ENCODE peak calls at places on chromosome 14, in ten cellular contexts. N is A549; O is GM20000; P is AG10803; D is heart right ventricle; U is glutamatergic neuron; C is CD4-positive, alpha-beta T cell; W is cardiac muscle cell; K is H9; B is fibroblast of lung. V is an unnamed sample.

GRCh38 chr14:49220492-49220891 is 365.7 kb downstream of the RPS29 start:
- DNase-seq in N (no peak), O (no peak), P (no peak), D (no peak), U (no peak), C (no peak), W (no peak), K (no peak), B (no peak), V (no peak)

GRCh38 chr14:60775296-60775695 is 40.7 kb downstream of the MNAT1 start:
- DNase-seq in N (no peak), O (no peak), P (peak), D (no peak), U (no peak), C (no peak), W (peak), K (no peak), B (peak), V (no peak)

GRCh38 chr14:94161087-94161486 is 13.0 kb upstream of the PPP4R4 start:
- DNase-seq in N (no peak), O (no peak), P (no peak), D (no peak), U (no peak), C (no peak), W (no peak), K (no peak), B (no peak), V (no peak)

GRCh38 chr14:106665814-106666213 is 1139.4 kb downstream of the TMEM121 start:
- DNase-seq in N (no peak), O (no peak), P (no peak), D (no peak), U (no peak), C (no peak), W (no peak), K (no peak), B (no peak), V (no peak)

GRCh38 chr14:72383869-72384268 is 451.6 kb downstream of the RGS6 start:
- DNase-seq in N (no peak), O (no peak), P (no peak), D (no peak), U (no peak), C (no peak), W (no peak), K (no peak), B (no peak), V (no peak)

GRCh38 chr14:69605761-69606160 is 5.6 kb upstream of the SUSD6 start:
- DNase-seq in N (no peak), O (no peak), P (no peak), D (no peak), U (no peak), C (no peak), W (no peak), K (no peak), B (no peak), V (no peak)

GRCh38 chr14:20302042-20302761 is 3.5 kb downstream of the TTC5 start:
- DNase-seq in N (no peak), O (no peak), P (peak), D (no peak), U (no peak), C (no peak), W (peak), K (no peak), B (no peak), V (no peak)

GRCh38 chr14:20652996-20653975 is 11.8 kb upstream of the OR6S1 start:
- DNase-seq in N (peak), O (no peak), P (peak), D (no peak), U (peak), C (no peak), W (peak), K (peak), B (peak), V (no peak)

GRCh38 chr14:68386950-68387779 is 405.7 kb downstream of the ZFP36L1 start:
- DNase-seq in N (no peak), O (no peak), P (peak), D (no peak), U (no peak), C (no peak), W (peak), K (no peak), B (peak), V (no peak)

GRCh38 chr14:68734231-68734732 is 58.6 kb downstream of the ZFP36L1 start:
- DNase-seq in N (no peak), O (peak), P (no peak), D (no peak), U (no peak), C (peak), W (no peak), K (no peak), B (no peak), V (no peak)

GRCh38 chr14:73785336-73785833 is 66.2 kb upstream of the PTGR2 start:
- DNase-seq in N (no peak), O (no peak), P (peak), D (no peak), U (no peak), C (no peak), W (peak), K (peak), B (peak), V (no peak)

GRCh38 chr14:87698496-87698895 is 294.5 kb downstream of the GALC start:
- DNase-seq in N (no peak), O (no peak), P (no peak), D (no peak), U (no peak), C (no peak), W (no peak), K (no peak), B (no peak), V (no peak)

GRCh38 chr14:68501621-68502052 is 291.2 kb downstream of the ZFP36L1 start:
- DNase-seq in N (no peak), O (no peak), P (no peak), D (peak), U (no peak), C (no peak), W (peak), K (no peak), B (no peak), V (no peak)

GRCh38 chr14:56100556-56100955 is 17.7 kb upstream of the PELI2 start:
- DNase-seq in N (no peak), O (no peak), P (peak), D (no peak), U (no peak), C (no peak), W (no peak), K (no peak), B (no peak), V (no peak)

GRCh38 chr14:72683787-72684186 is 210.1 kb downstream of the DPF3 start:
- DNase-seq in N (no peak), O (no peak), P (no peak), D (no peak), U (no peak), C (no peak), W (no peak), K (no peak), B (no peak), V (no peak)

GRCh38 chr14:83255015-83255726 is 1721.5 kb upstream of the SEL1L start:
- DNase-seq in N (no peak), O (no peak), P (no peak), D (no peak), U (no peak), C (no peak), W (no peak), K (no peak), B (no peak), V (no peak)

GRCh38 chr14:91367173-91368171 is 50.1 kb downstream of the CCDC88C start:
- DNase-seq in N (no peak), O (peak), P (no peak), D (no peak), U (no peak), C (peak), W (peak), K (no peak), B (peak), V (no peak)

GRCh38 chr14:72787841-72788240 is 106.1 kb downstream of the DPF3 start:
- DNase-seq in N (no peak), O (no peak), P (no peak), D (no peak), U (no peak), C (no peak), W (no peak), K (no peak), B (no peak), V (no peak)

GRCh38 chr14:65287264-65288131 is 125.0 kb upstream of the FUT8 start:
- DNase-seq in N (no peak), O (peak), P (no peak), D (no peak), U (no peak), C (peak), W (no peak), K (peak), B (no peak), V (no peak)

GRCh38 chr14:37901978-37902377 is 305.7 kb upstream of the SSTR1 start:
- DNase-seq in N (no peak), O (no peak), P (peak), D (peak), U (no peak), C (no peak), W (no peak), K (peak), B (peak), V (no peak)

GRCh38 chr14:73935666-73936065 is 14.2 kb downstream of the FAM161B start:
- DNase-seq in N (peak), O (no peak), P (no peak), D (no peak), U (no peak), C (no peak), W (peak), K (no peak), B (peak), V (no peak)

GRCh38 chr14:105733081-105734065 is 207.0 kb downstream of the TMEM121 start:
- DNase-seq in N (no peak), O (peak), P (no peak), D (no peak), U (no peak), C (no peak), W (no peak), K (no peak), B (no peak), V (peak)

GRCh38 chr14:26276757-26277156 is 321.1 kb downstream of the NOVA1 start:
- DNase-seq in N (no peak), O (no peak), P (no peak), D (no peak), U (peak), C (no peak), W (no peak), K (peak), B (no peak), V (no peak)

GRCh38 chr14:54105406-54105805 is 148.8 kb upstream of the BMP4 start:
- DNase-seq in N (no peak), O (no peak), P (no peak), D (no peak), U (no peak), C (no peak), W (no peak), K (no peak), B (no peak), V (no peak)

GRCh38 chr14:87967496-87967895 is 25.5 kb downstream of the GALC start:
- DNase-seq in N (no peak), O (no peak), P (no peak), D (no peak), U (no peak), C (no peak), W (no peak), K (no peak), B (peak), V (no peak)

GRCh38 chr14:68676511-68676943 is 116.3 kb downstream of the ZFP36L1 start:
- DNase-seq in N (no peak), O (no peak), P (no peak), D (no peak), U (no peak), C (no peak), W (no peak), K (no peak), B (no peak), V (no peak)

GRCh38 chr14:26526132-26526531 is 71.7 kb downstream of the NOVA1 start:
- DNase-seq in N (no peak), O (no peak), P (peak), D (no peak), U (no peak), C (no peak), W (no peak), K (no peak), B (peak), V (no peak)

DNA sequence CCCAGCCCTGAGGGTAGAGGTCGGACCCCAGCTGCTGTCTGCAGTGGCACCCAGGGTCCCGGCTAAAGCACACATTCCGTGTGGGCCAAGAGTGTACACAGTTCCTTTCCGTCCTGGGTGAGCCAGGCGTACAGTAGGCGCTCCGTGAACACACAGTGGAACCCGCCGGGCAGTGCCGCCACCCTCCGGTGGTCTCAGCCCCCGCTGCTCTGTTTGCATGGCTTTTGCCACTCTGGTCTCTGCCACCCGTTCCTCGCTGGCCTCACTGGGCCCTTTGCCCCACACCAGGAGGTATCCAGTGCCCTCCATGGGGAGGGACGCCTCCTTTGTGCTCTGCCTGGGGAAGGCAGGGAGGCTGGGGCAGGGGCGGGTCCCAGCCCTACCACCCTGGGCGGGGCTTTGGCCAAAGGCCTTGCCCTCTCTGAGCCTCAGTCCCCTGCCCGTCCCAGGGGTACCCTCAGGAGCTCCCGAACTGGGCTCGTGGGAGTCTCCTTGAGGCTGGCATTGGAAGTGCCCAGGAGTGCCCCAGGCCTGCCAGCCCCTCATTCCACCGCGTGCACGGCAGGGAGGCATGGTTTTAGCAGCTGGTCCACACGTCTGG is 13.0 kb downstream of the TRMT61A start:
- DNase-seq in N (no peak), O (no peak), P (no peak), D (peak), U (peak), C (no peak), W (no peak), K (no peak), B (no peak), V (no peak)
- TF ChIP-seq CTCF in N (no peak), O (no peak), P (peak), D (no peak), U (peak), C (no peak), W (no peak), K (peak), B (no peak), V (no peak)

GRCh38 chr14:75147423-75148071 is 20.7 kb upstream of the NEK9 start:
- DNase-seq in N (no peak), O (no peak), P (peak), D (peak), U (peak), C (no peak), W (peak), K (peak), B (peak), V (peak)
- TF ChIP-seq CTCF in N (no peak), O (no peak), P (peak), D (peak), U (no peak), C (no peak), W (peak), K (peak), B (peak), V (peak)

GRCh38 chr14:103735439-103735814 is 19.8 kb downstream of the ZFYVE21 start:
- DNase-seq in N (no peak), O (no peak), P (no peak), D (no peak), U (no peak), C (no peak), W (no peak), K (no peak), B (no peak), V (no peak)
- TF ChIP-seq CTCF in N (no peak), O (no peak), P (no peak), D (no peak), U (no peak), C (no peak), W (no peak), K (no peak), B (no peak), V (peak)

GRCh38 chr14:31386271-31386670 is 34.1 kb downstream of the HEATR5A start:
- DNase-seq in N (no peak), O (no peak), P (no peak), D (no peak), U (no peak), C (no peak), W (no peak), K (no peak), B (no peak), V (no peak)
- TF ChIP-seq CTCF in N (no peak), O (no peak), P (no peak), D (no peak), U (no peak), C (no peak), W (no peak), K (no peak), B (no peak), V (no peak)

GRCh38 chr14:80586116-80586515 is 355.4 kb downstream of the CEP128 start:
- DNase-seq in N (no peak), O (no peak), P (no peak), D (no peak), U (no peak), C (no peak), W (no peak), K (no peak), B (no peak), V (no peak)

GRCh38 chr14:80584638-80585505 is 356.7 kb downstream of the CEP128 start:
- DNase-seq in N (peak), O (no peak), P (no peak), D (no peak), U (no peak), C (no peak), W (no peak), K (no peak), B (peak), V (no peak)

GRCh38 chr14:80585506-80585835 is 356.1 kb downstream of the CEP128 start:
- DNase-seq in N (no peak), O (no peak), P (no peak), D (no peak), U (no peak), C (no peak), W (no peak), K (no peak), B (no peak), V (no peak)

DNA sequence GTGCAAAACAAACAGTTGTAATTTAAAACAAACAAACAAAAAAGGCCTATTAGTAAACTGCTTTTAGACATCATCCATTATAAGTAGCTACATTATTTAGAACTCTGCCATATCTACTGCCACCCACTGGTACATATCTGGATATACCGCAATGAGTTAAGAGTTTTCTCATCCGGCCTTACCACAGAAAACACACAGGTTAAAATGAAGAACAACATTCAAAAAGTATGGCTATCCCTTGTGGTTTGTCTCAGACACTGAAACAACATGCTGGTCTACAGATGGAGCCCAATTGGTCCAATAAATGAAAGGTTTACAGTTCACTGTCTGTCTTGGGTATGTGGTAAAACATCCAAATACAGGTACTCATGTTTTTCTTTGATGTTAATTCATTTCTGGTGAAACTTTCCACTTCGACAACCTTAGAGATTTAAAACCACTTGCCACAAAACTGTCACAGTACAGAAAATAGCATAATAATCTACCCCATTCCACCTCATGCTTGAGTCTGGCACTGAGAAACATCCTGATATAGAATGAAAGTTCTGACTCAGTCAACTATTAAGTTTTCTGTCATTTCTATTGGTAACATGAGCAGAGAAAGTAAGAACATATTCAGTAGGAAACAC is 354.3 kb downstream of the CEP128 start:
- DNase-seq in N (no peak), O (peak), P (peak), D (no peak), U (no peak), C (no peak), W (peak), K (no peak), B (peak), V (no peak)
- TF ChIP-seq CTCF in N (peak), O (no peak), P (peak), D (no peak), U (peak), C (no peak), W (peak), K (peak), B (peak), V (peak)

GRCh38 chr14:99318959-99319295 is 46.9 kb upstream of the BCL11B start:
- DNase-seq in N (no peak), O (no peak), P (no peak), D (no peak), U (no peak), C (no peak), W (no peak), K (no peak), B (no peak), V (peak)

GRCh38 chr14:99320621-99321235 is 48.7 kb upstream of the BCL11B start:
- DNase-seq in N (no peak), O (no peak), P (no peak), D (no peak), U (no peak), C (no peak), W (no peak), K (no peak), B (no peak), V (peak)

GRCh38 chr14:99318091-99318958 is 46.3 kb upstream of the BCL11B start:
- DNase-seq in N (no peak), O (no peak), P (no peak), D (no peak), U (no peak), C (no peak), W (no peak), K (peak), B (no peak), V (peak)

GRCh38 chr14:99321236-99321925 is 49.4 kb upstream of the BCL11B start:
- DNase-seq in N (no peak), O (peak), P (no peak), D (no peak), U (no peak), C (no peak), W (no peak), K (no peak), B (no peak), V (peak)

DNA sequence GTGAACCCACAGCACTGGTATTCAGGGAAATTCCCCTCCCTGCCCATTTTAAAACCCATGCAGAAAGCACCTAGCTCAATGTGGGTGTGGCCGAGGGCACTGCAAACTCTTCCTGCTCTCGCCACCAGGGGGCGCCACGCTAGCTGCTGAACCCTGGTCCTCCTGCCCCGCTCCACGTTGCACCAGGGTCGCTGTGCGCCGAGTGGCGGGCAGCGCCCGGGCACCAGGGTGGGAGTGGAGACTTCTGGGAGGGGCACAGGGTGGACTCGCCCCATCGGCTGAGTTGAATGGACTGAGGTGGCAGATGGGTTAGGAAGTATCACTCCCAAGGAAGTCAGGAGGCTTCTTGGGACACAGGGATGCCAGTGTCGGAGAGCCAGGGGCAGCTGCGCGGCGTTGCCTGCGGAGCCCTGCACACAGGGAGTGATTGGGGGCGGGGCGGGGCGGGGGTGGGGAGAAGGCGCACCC is 48.1 kb upstream of the BCL11B start:
- DNase-seq in N (peak), O (peak), P (peak), D (peak), U (peak), C (peak), W (peak), K (peak), B (peak), V (peak)
- TF ChIP-seq CTCF in N (peak), O (peak), P (peak), D (peak), U (peak), C (peak), W (peak), K (peak), B (peak), V (peak)

GRCh38 chr14:101055776-101056374 is 152.4 kb upstream of the RTL1 start:
- DNase-seq in N (no peak), O (no peak), P (no peak), D (no peak), U (no peak), C (no peak), W (no peak), K (no peak), B (peak), V (no peak)
- TF ChIP-seq CTCF in N (no peak), O (no peak), P (no peak), D (no peak), U (no peak), C (no peak), W (no peak), K (no peak), B (no peak), V (no peak)

V was measured in osteocyte.